ENCODE peak calls at places on chromosomes 7 and 10, in ten cellular contexts. One of them, this sample, is unnamed.

GRCh38 chr10:24920907-24921881 is 31.2 kb downstream of the PRTFDC1 start:
- DNase-seq in DMS53: peak; percentile 32
- DNase-seq in GM13976: peak; percentile 43
- DNase-seq in amygdala: peak; percentile 67
- DNase-seq in nephron progenitor cell: no peak
- DNase-seq in neural crest cell: no peak
- DNase-seq in globus pallidus: peak; percentile 82
- DNase-seq in NCI-H774: no peak
- DNase-seq in RPMI8226: no peak
- DNase-seq in NCI-H187: no peak
- DNase-seq in this sample: peak; percentile 95

GRCh38 chr10:32929634-32930033 is 28.4 kb downstream of the ITGB1 start:
- DNase-seq in NCI-H774: no peak
- DNase-seq in amygdala: no peak
- DNase-seq in RPMI8226: no peak
- DNase-seq in neural crest cell: no peak
- DNase-seq in GM13976: no peak
- DNase-seq in globus pallidus: no peak
- DNase-seq in NCI-H187: no peak
- DNase-seq in DMS53: no peak
- DNase-seq in nephron progenitor cell: no peak
- DNase-seq in this sample: no peak

GRCh38 chr7:158395780-158396214 is 191.8 kb downstream of the PTPRN2 start:
- DNase-seq in RPMI8226: no peak
- DNase-seq in nephron progenitor cell: no peak
- DNase-seq in neural crest cell: no peak
- DNase-seq in DMS53: peak; percentile 52
- DNase-seq in amygdala: peak; percentile 3
- DNase-seq in GM13976: no peak
- DNase-seq in NCI-H187: no peak
- DNase-seq in globus pallidus: no peak
- DNase-seq in NCI-H774: no peak
- DNase-seq in this sample: peak; percentile 37

GRCh38 chr7:35755711-35756110 is 45.1 kb upstream of the SEPTIN7 start:
- DNase-seq in RPMI8226: no peak
- DNase-seq in DMS53: no peak
- DNase-seq in nephron progenitor cell: no peak
- DNase-seq in NCI-H774: no peak
- DNase-seq in NCI-H187: no peak
- DNase-seq in globus pallidus: no peak
- DNase-seq in GM13976: no peak
- DNase-seq in amygdala: no peak
- DNase-seq in neural crest cell: no peak
- DNase-seq in this sample: no peak

GRCh38 chr7:23544913-23545354 is 13.2 kb upstream of the TRA2A start:
- DNase-seq in globus pallidus: no peak
- DNase-seq in RPMI8226: peak; percentile 55
- DNase-seq in neural crest cell: no peak
- DNase-seq in amygdala: no peak
- DNase-seq in NCI-H774: no peak
- DNase-seq in NCI-H187: no peak
- DNase-seq in DMS53: peak; percentile 56
- DNase-seq in GM13976: peak; percentile 45
- DNase-seq in nephron progenitor cell: no peak
- DNase-seq in this sample: peak; percentile 52

GRCh38 chr10:119391430-119392313 is 150.8 kb downstream of the RGS10 start:
- DNase-seq in globus pallidus: no peak
- DNase-seq in GM13976: no peak
- DNase-seq in neural crest cell: no peak
- DNase-seq in DMS53: no peak
- DNase-seq in nephron progenitor cell: no peak
- DNase-seq in NCI-H774: no peak
- DNase-seq in NCI-H187: no peak
- DNase-seq in RPMI8226: peak; percentile 5
- DNase-seq in amygdala: no peak
- DNase-seq in this sample: no peak

GRCh38 chr7:139692723-139693122 is 85.1 kb downstream of the HIPK2 start:
- DNase-seq in NCI-H187: no peak
- DNase-seq in nephron progenitor cell: no peak
- DNase-seq in globus pallidus: no peak
- DNase-seq in GM13976: no peak
- DNase-seq in NCI-H774: no peak
- DNase-seq in amygdala: no peak
- DNase-seq in DMS53: no peak
- DNase-seq in neural crest cell: no peak
- DNase-seq in RPMI8226: no peak
- DNase-seq in this sample: no peak

GRCh38 chr7:117227091-117227490 is 95.8 kb downstream of the WNT2 start:
- DNase-seq in GM13976: no peak
- DNase-seq in neural crest cell: no peak
- DNase-seq in amygdala: no peak
- DNase-seq in NCI-H187: no peak
- DNase-seq in NCI-H774: no peak
- DNase-seq in RPMI8226: no peak
- DNase-seq in nephron progenitor cell: no peak
- DNase-seq in globus pallidus: no peak
- DNase-seq in DMS53: no peak
- DNase-seq in this sample: no peak

GRCh38 chr10:102455893-102456471 is 4.6 kb upstream of the C10orf95 start:
- DNase-seq in GM13976: no peak
- DNase-seq in neural crest cell: no peak
- DNase-seq in DMS53: peak; percentile 37
- DNase-seq in amygdala: no peak
- DNase-seq in globus pallidus: no peak
- DNase-seq in NCI-H774: no peak
- DNase-seq in RPMI8226: no peak
- DNase-seq in NCI-H187: no peak
- DNase-seq in nephron progenitor cell: no peak
- DNase-seq in this sample: peak; percentile 79

GRCh38 chr7:102841290-102841689 is 71.5 kb upstream of the LRRC17 start:
- DNase-seq in nephron progenitor cell: no peak
- DNase-seq in NCI-H187: no peak
- DNase-seq in NCI-H774: no peak
- DNase-seq in DMS53: no peak
- DNase-seq in amygdala: no peak
- DNase-seq in RPMI8226: peak; percentile 87
- DNase-seq in neural crest cell: no peak
- DNase-seq in globus pallidus: no peak
- DNase-seq in GM13976: peak; percentile 12
- DNase-seq in this sample: no peak

GRCh38 chr10:86594535-86594934 is 59.8 kb upstream of the OPN4 start:
- DNase-seq in neural crest cell: no peak
- DNase-seq in nephron progenitor cell: no peak
- DNase-seq in NCI-H774: no peak
- DNase-seq in amygdala: no peak
- DNase-seq in globus pallidus: no peak
- DNase-seq in GM13976: no peak
- DNase-seq in DMS53: peak; percentile 34
- DNase-seq in RPMI8226: no peak
- DNase-seq in NCI-H187: no peak
- DNase-seq in this sample: peak; percentile 69

GRCh38 chr10:47033541-47034270 is 122.5 kb downstream of the PTPN20 start:
- DNase-seq in amygdala: no peak
- DNase-seq in NCI-H187: no peak
- DNase-seq in NCI-H774: no peak
- DNase-seq in nephron progenitor cell: no peak
- DNase-seq in globus pallidus: no peak
- DNase-seq in GM13976: no peak
- DNase-seq in DMS53: no peak
- DNase-seq in neural crest cell: no peak
- DNase-seq in RPMI8226: no peak
- DNase-seq in this sample: no peak

GRCh38 chr7:96952974-96953391 is 52.4 kb upstream of the DLX6 start:
- DNase-seq in nephron progenitor cell: no peak
- DNase-seq in neural crest cell: no peak
- DNase-seq in GM13976: no peak
- DNase-seq in amygdala: no peak
- DNase-seq in globus pallidus: no peak
- DNase-seq in NCI-H774: no peak
- DNase-seq in NCI-H187: no peak
- DNase-seq in DMS53: no peak
- DNase-seq in RPMI8226: no peak
- DNase-seq in this sample: peak; percentile 67